ENCODE peak calls at places on chromosomes 2 and 18, in five cellular contexts. B is A549, Y is fibroblast of the aortic adventitia, X is fibroblast of pulmonary artery, H is heart right ventricle. S is an unnamed sample.

GRCh38 chr2:108417254-108417653 is 31.8 kb upstream of the GCC2 start:
- DNase-seq in H (no peak), B (no peak), X (no peak), Y (no peak), S (no peak)

GRCh38 chr2:176567361-176567760 is 298.1 kb downstream of the MTX2 start:
- DNase-seq in X (no peak), B (no peak), Y (no peak), H (no peak), S (no peak)

GRCh38 chr18:45976581-45977373 is 9.6 kb upstream of the EPG5 start:
- DNase-seq in B (no peak), H (no peak), X (no peak), Y (peak; percentile 31), S (no peak)

GRCh38 chr2:240567872-240568677 is at the start of gene RNPEPL1:
- DNase-seq in Y (no peak), X (no peak), B (no peak), H (peak; percentile 56), S (peak; percentile 71)

GRCh38 chr2:220504890-220505564 is 877.6 kb downstream of the SLC4A3 start:
- DNase-seq in H (no peak), X (peak; percentile 67), B (peak; percentile 5), Y (peak; percentile 35), S (no peak)

GRCh38 chr18:25345432-25345831 is 6.5 kb downstream of the ZNF521 start:
- DNase-seq in X (no peak), B (no peak), Y (peak; percentile 26), H (no peak), S (no peak)

GRCh38 chr18:74146756-74147155 is 878 bp downstream of the FBXO15 start:
- DNase-seq in B (no peak), X (no peak), Y (peak; percentile 9), H (no peak), S (no peak)

GRCh38 chr2:6845903-6846302 is 19.8 kb downstream of the CMPK2 start:
- DNase-seq in H (no peak), Y (peak; percentile 30), B (no peak), X (no peak), S (no peak)

GRCh38 chr2:224640694-224641093 is 55.5 kb upstream of the CUL3 start:
- DNase-seq in B (no peak), X (no peak), H (no peak), Y (no peak), S (no peak)

GRCh38 chr2:241870611-241871537 is 1.3 kb downstream of the RTP5 start:
- DNase-seq in H (peak; percentile 18), Y (no peak), X (no peak), B (no peak), S (peak; percentile 51)

GRCh38 chr2:95376311-95377215 is 25.9 kb upstream of the FAHD2A start:
- DNase-seq in B (no peak), X (no peak), Y (no peak), H (no peak), S (no peak)

GRCh38 chr2:9658972-9659371 is 28.2 kb upstream of the YWHAQ start:
- DNase-seq in B (no peak), H (no peak), Y (no peak), X (no peak), S (peak; percentile 25)

GRCh38 chr18:54390838-54391237 is 33.1 kb downstream of the C18orf54 start:
- DNase-seq in Y (no peak), X (no peak), B (no peak), H (no peak), S (no peak)

GRCh38 chr18:22233271-22233670 is 63.9 kb downstream of the GATA6 start:
- DNase-seq in X (no peak), H (no peak), Y (no peak), B (no peak), S (no peak)

GRCh38 chr2:58680938-58681337 is 439.8 kb upstream of the FANCL start:
- DNase-seq in Y (peak; percentile 2), B (no peak), H (no peak), X (peak; percentile 0), S (no peak)

GRCh38 chr2:120293991-120294329 is 41.3 kb downstream of the RALB start:
- DNase-seq in Y (no peak), H (no peak), X (no peak), B (no peak), S (no peak)

GRCh38 chr18:34576622-34577021 is 133.5 kb upstream of the DTNA start:
- DNase-seq in B (no peak), H (no peak), X (no peak), Y (no peak), S (no peak)

GRCh38 chr18:46426311-46427047 is 230.5 kb downstream of the LOXHD1 start:
- DNase-seq in B (no peak), H (no peak), X (no peak), Y (no peak), S (no peak)

GRCh38 chr2:16121986-16122390 is 181.6 kb downstream of the MYCN start:
- DNase-seq in H (no peak), Y (no peak), B (no peak), X (no peak), S (no peak)

GRCh38 chr2:141021109-141021508 is 1109.7 kb downstream of the LRP1B start:
- DNase-seq in Y (peak; percentile 58), X (peak; percentile 80), B (no peak), H (no peak), S (no peak)

GRCh38 chr2:6312377-6312776 is 553.3 kb downstream of the CMPK2 start:
- DNase-seq in X (no peak), B (no peak), H (no peak), Y (no peak), S (no peak)

GRCh38 chr18:22634464-22634863 is 216.7 kb upstream of the CTAGE1 start:
- DNase-seq in B (no peak), X (no peak), H (no peak), Y (no peak), S (no peak)

GRCh38 chr2:232103140-232103737 is 141.7 kb downstream of the DIS3L2 start:
- DNase-seq in B (no peak), Y (peak; percentile 73), H (no peak), X (peak; percentile 82), S (no peak)

GRCh38 chr2:117536139-117536538 is 278.4 kb upstream of the DDX18 start:
- DNase-seq in H (no peak), B (no peak), X (no peak), Y (no peak), S (no peak)

GRCh38 chr2:241773511-241774418 is 2.9 kb upstream of the GAL3ST2 start:
- DNase-seq in X (no peak), H (no peak), B (no peak), Y (no peak), S (no peak)

GRCh38 chr18:58496937-58497336 is 132.0 kb downstream of the ALPK2 start:
- DNase-seq in Y (no peak), B (peak; percentile 8), X (peak; percentile 3), H (no peak), S (no peak)

GRCh38 chr2:234240917-234241316 is 190.4 kb downstream of the SPP2 start:
- DNase-seq in X (no peak), Y (peak; percentile 76), B (no peak), H (no peak), S (no peak)

GRCh38 chr2:20450201-20451108 is 3.6 kb downstream of the RHOB start:
- DNase-seq in B (no peak), Y (peak; percentile 91), H (peak; percentile 61), X (peak; percentile 92), S (peak; percentile 65)

GRCh38 chr2:218815244-218815637 is 16.4 kb downstream of the PRKAG3 start:
- DNase-seq in H (no peak), X (no peak), B (no peak), Y (no peak), S (no peak)

GRCh38 chr2:102619414-102620319 is at the start of gene SLC9A2:
- DNase-seq in B (peak; percentile 25), Y (no peak), H (peak; percentile 14), X (no peak), S (peak; percentile 47)
- TF ChIP-seq CTCF in B (no peak), Y (no peak), H (no peak), X (no peak), S (no peak)

DNA sequence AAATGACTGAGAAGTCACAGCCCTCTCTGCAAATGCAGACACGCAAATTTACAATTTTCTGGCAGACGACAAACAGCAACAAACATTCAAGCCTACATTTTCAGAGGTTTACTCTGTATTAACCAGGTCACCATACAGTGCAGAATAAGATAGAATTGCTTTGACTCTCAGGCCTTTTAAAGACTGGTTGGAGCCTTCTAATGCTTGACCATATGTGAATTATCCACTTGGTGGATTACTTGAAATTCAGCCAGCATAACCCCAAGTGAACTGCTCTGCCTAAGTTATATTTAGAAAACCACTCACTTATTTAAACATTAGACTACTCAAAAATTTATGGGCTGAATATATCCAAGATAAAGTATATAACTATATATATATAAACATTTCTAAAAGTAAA is 280.9 kb upstream of the STON1 start:
- DNase-seq in H (no peak), B (no peak), Y (peak; percentile 80), X (peak; percentile 53), S (no peak)
- H3K4me3 ChIP-seq in H (no peak overlapping the region), B (no peak overlapping the region), Y (no peak overlapping the region), X (no peak overlapping the region), S (peak overlapping the region; percentile 43)

GRCh38 chr2:33136056-33136455 is 189.3 kb downstream of the LTBP1 start:
- DNase-seq in B (no peak), X (peak; percentile 55), Y (peak; percentile 66), H (no peak), S (no peak)

GRCh38 chr2:33133436-33133835 is 186.7 kb downstream of the LTBP1 start:
- DNase-seq in Y (peak; percentile 74), X (no peak), B (no peak), H (peak; percentile 22), S (peak; percentile 33)

GRCh38 chr2:33134764-33135560 is 188.2 kb downstream of the LTBP1 start:
- DNase-seq in Y (peak; percentile 76), X (peak; percentile 71), B (no peak), H (no peak), S (no peak)

GRCh38 chr2:33135645-33136044 is 188.9 kb downstream of the LTBP1 start:
- DNase-seq in B (no peak), X (peak; percentile 68), Y (peak; percentile 57), H (no peak), S (no peak)

DNA sequence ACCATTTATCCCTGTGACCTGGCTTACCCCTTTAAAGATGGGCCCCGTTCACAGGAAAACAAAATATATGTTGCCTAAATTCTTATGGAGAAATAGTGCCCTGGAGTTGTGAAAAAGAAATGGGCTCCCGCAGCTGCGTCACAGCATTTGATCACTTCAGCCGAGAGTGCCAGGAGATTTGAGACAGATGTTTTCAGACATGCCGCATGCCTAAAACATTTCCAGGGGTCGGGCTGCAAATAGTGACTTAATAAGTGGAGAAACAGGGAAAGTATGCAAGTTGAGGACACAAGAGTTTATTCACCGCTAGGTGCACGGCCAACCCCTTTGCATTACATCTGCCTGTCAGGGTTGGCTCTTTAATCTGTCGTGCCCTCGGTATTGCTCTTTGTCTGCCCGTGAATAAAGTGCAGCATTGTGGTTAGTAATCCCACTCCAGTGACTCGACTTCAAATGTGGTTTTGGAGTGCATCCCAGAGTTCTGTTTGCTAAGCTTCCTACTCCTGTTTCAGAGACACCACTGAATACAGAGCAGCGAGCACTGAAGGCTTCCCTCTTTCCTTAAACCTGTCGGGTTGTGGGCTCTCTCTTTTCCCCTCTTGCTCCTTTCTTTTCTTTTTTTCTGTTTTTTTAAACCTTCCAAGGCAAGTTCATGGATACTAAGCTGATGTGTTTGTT is 187.5 kb downstream of the LTBP1 start:
- DNase-seq in X (peak; percentile 98), H (peak; percentile 26), B (peak; percentile 32), Y (peak; percentile 99), S (peak; percentile 65)
- TF ChIP-seq CTCF in X (peak; percentile 34), H (no peak), B (no peak), Y (peak; percentile 26), S (peak; percentile 22)

DNA sequence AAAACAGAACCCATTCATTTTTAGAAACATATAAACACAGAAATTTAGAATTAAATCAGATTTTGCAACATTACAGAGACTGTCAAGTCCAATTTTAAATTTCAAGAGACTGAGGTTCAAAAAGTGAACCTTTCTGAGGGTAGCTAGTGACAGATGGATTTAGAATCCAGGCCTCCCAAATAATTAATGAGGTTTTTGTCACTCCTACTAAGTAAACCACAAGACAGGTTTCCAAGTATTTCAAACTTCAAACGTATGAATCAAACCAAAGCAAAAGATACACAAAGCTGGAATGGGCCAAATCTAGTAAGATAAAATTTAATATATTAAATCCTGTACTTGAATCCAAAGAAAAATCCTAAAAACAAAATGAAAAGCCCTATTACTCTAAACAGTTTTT is 25.3 kb downstream of the PPP4R3B start:
- DNase-seq in Y (no peak), X (no peak), H (no peak), B (no peak), S (no peak)
- H3K4me3 ChIP-seq in Y (no peak overlapping the region), X (no peak overlapping the region), H (no peak overlapping the region), B (no peak overlapping the region), S (no peak overlapping the region)